ENCODE peak calls at places on chromosomes 11 and 22, in nine cellular contexts. O is MM.1S, G is OCI-LY7, X is neural progenitor cell, F is hepatocyte, P is GM23338, V is HCT116, U is PC-3, M is SK-N-SH. R is an unnamed sample.

GRCh38 chr22:36010090-36010489 is 18.5 kb downstream of the RBFOX2 start:
- DNase-seq in O (no peak), G (no peak), X (peak), F (peak), P (peak), V (no peak), U (no peak), M (no peak), R (no peak)

GRCh38 chr11:13963169-13963948 is 836 bp downstream of the SPON1 start:
- DNase-seq in O (no peak), G (no peak), X (peak), F (peak), P (peak), V (no peak), U (no peak), M (peak), R (peak)

GRCh38 chr22:40328551-40328950 is 17.7 kb upstream of the ADSL start:
- DNase-seq in O (no peak), G (no peak), X (no peak), F (no peak), P (no peak), V (no peak), U (no peak), M (no peak), R (no peak)

GRCh38 chr11:60880635-60881282 is 13.4 kb downstream of the ZP1 start:
- DNase-seq in O (no peak), G (no peak), X (no peak), F (no peak), P (no peak), V (no peak), U (no peak), M (no peak), R (no peak)

GRCh38 chr11:803770-804598 is 1.0 kb downstream of the PIDD1 start:
- DNase-seq in O (no peak), G (no peak), X (no peak), F (no peak), P (no peak), V (no peak), U (no peak), M (peak), R (no peak)

GRCh38 chr11:120807414-120808150 is 216.3 kb upstream of the TBCEL start:
- DNase-seq in O (no peak), G (no peak), X (no peak), F (peak), P (peak), V (no peak), U (peak), M (no peak), R (peak)

GRCh38 chr11:85821636-85822035 is 10.7 kb upstream of the SYTL2 start:
- DNase-seq in O (no peak), G (no peak), X (no peak), F (no peak), P (no peak), V (no peak), U (peak), M (no peak), R (peak)

GRCh38 chr11:122100222-122101080 is 15.6 kb downstream of the BLID start:
- DNase-seq in O (no peak), G (no peak), X (peak), F (peak), P (peak), V (no peak), U (no peak), M (peak), R (peak)

GRCh38 chr22:49481651-49482399 is 345.8 kb downstream of the BRD1 start:
- DNase-seq in O (no peak), G (no peak), X (peak), F (peak), P (no peak), V (no peak), U (peak), M (no peak), R (no peak)
- H3K4me2 ChIP-seq in O (no peak), G (no peak), X (peak), F (peak), P (no peak), V (no peak), U (peak), M (no peak), R (no peak)

GRCh38 chr11:117071344-117071787 is 26.9 kb downstream of the SIK3 start:
- DNase-seq in O (no peak), G (no peak), X (no peak), F (peak), P (peak), V (no peak), U (peak), M (no peak), R (no peak)
- TF ChIP-seq EZH2phosphoT487 in O (no peak), G (no peak), X (no peak), F (no peak), P (no peak), V (no peak), U (no peak), M (no peak), R (no peak)

GRCh38 chr11:12921580-12922157 is 87.4 kb upstream of the RASSF10 start:
- DNase-seq in O (no peak), G (no peak), X (no peak), F (no peak), P (peak), V (no peak), U (no peak), M (no peak), R (no peak)
- H3K4me2 ChIP-seq in O (no peak), G (no peak), X (no peak), F (no peak), P (no peak), V (no peak), U (no peak), M (no peak), R (no peak)

GRCh38 chr22:32050678-32051515 is 7.8 kb downstream of the SLC5A1 start:
- DNase-seq in O (peak), G (no peak), X (no peak), F (peak), P (peak), V (peak), U (peak), M (no peak), R (peak)
- TF ChIP-seq EZH2phosphoT487 in O (no peak), G (no peak), X (no peak), F (no peak), P (no peak), V (no peak), U (no peak), M (no peak), R (no peak)

GRCh38 chr22:42434748-42435425 is 2.7 kb upstream of the NFAM1 start:
- DNase-seq in O (no peak), G (no peak), X (no peak), F (no peak), P (no peak), V (no peak), U (no peak), M (no peak), R (no peak)
- H3K4me2 ChIP-seq in O (no peak), G (peak), X (no peak), F (no peak), P (no peak), V (no peak), U (no peak), M (no peak), R (no peak)

DNA sequence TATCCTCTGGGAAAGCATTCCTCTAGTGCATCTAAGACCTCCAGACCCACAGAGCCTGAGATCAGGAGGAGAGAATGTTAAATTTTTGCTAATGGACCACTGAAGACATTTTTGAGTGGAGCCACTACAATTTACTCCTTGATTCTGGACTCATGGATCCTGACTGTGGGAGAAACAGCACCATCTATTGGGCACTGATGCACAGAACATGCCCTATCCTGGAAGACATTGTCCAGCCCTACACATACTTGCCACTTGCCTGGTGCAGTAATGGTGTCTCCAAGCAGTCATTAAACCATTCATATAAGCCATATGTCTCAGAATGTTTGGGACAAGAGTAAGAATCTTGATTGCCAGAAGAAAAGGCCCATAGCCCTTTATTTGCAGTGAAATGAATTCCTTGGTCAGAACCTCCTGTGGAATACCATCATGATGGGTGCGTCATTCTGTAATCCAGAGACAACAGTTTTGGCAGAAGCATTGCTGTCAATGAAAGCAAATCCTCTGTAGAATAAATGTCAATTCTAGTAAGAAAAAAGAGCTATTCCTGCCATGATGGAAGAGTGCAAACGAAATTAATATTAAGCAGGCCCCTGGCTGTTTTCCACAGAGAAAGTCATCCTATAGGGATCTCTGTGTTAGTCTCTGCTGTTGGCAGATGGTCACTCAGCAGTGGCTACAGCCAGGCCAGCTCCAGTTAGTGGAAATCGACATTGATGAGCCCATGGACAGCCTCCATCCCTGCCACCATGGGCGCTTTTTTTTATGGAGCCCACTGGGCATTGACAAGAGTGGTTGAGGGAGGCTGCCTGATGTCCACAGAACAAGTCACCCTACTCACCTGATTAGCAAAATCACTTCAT is 43.5 kb downstream of the GGTLC2 start:
- DNase-seq in O (peak), G (peak), X (peak), F (peak), P (peak), V (no peak), U (peak), M (peak), R (peak)
- TF ChIP-seq EZH2phosphoT487 in O (no peak), G (no peak), X (no peak), F (no peak), P (no peak), V (no peak), U (no peak), M (no peak), R (no peak)